ENCODE peak calls at places on chromosomes 7 and 10, in nine cellular contexts. C, U, M, N, D, E, G, W and F are unnamed samples.

GRCh38 chr10:34194259-34194658 is 620.8 kb downstream of the PARD3 start:
- DNase-seq in M (no peak), G (no peak), W (peak; percentile 71), C (peak; percentile 91), U (peak; percentile 45), E (no peak), N (no peak), D (peak; percentile 88), F (no peak)

GRCh38 chr10:88528791-88529190 is 54.3 kb downstream of the RNLS start:
- DNase-seq in C (no peak), E (no peak), W (peak; percentile 48), M (no peak), N (no peak), G (no peak), U (no peak), D (no peak), F (no peak)

GRCh38 chr10:80441831-80442230 is 12.3 kb upstream of the TSPAN14 start:
- DNase-seq in W (no peak), C (no peak), E (no peak), N (no peak), U (no peak), M (no peak), D (no peak), G (no peak), F (no peak)

GRCh38 chr10:7301039-7301768 is 109.6 kb downstream of the SFMBT2 start:
- DNase-seq in U (no peak), W (no peak), E (no peak), M (peak; percentile 11), N (no peak), C (peak; percentile 38), D (no peak), G (no peak), F (peak; percentile 80)

GRCh38 chr7:21370283-21370982 is 57.5 kb upstream of the SP4 start:
- DNase-seq in M (no peak), E (no peak), N (no peak), C (no peak), G (no peak), D (no peak), U (no peak), W (no peak), F (peak; percentile 28)

GRCh38 chr7:138738551-138739335 is 37.6 kb upstream of the SVOPL start:
- DNase-seq in N (peak; percentile 78), W (peak; percentile 64), G (peak; percentile 91), E (peak; percentile 75), C (peak; percentile 90), U (peak; percentile 82), M (peak; percentile 88), D (peak; percentile 84), F (peak; percentile 91)

GRCh38 chr10:91556691-91557529 is 76.0 kb downstream of the PPP1R3C start:
- DNase-seq in E (no peak), D (no peak), C (peak; percentile 34), M (no peak), G (no peak), N (no peak), U (peak; percentile 26), W (no peak), F (no peak)

GRCh38 chr7:93921607-93922446 is at the start of gene GNG11:
- DNase-seq in W (peak; percentile 67), D (peak; percentile 66), N (no peak), G (peak; percentile 31), E (peak; percentile 10), M (peak; percentile 65), C (peak; percentile 74), U (peak; percentile 90), F (peak; percentile 77)

GRCh38 chr10:30788307-30788706 is 158.8 kb upstream of the LYZL2 start:
- DNase-seq in N (no peak), G (peak; percentile 30), U (peak; percentile 70), E (no peak), W (peak; percentile 41), C (peak; percentile 40), D (peak; percentile 70), M (peak; percentile 5), F (no peak)

GRCh38 chr7:157441023-157441399 is 104.2 kb downstream of the DNAJB6 start:
- DNase-seq in M (no peak), G (no peak), D (no peak), W (no peak), E (no peak), C (no peak), U (no peak), N (no peak), F (no peak)

GRCh38 chr10:84424731-84425165 is 96.4 kb downstream of the CCSER2 start:
- DNase-seq in E (no peak), G (peak; percentile 36), U (peak; percentile 96), M (peak; percentile 89), D (peak; percentile 98), N (peak; percentile 36), W (peak; percentile 98), C (peak; percentile 97), F (peak; percentile 43)

GRCh38 chr7:120110169-120110568 is 162.8 kb upstream of the KCND2 start:
- DNase-seq in G (no peak), U (no peak), W (no peak), C (no peak), N (no peak), E (no peak), M (peak; percentile 5), D (no peak), F (peak; percentile 74)

GRCh38 chr10:13699216-13699615 is 112.5 kb downstream of the PRPF18 start:
- DNase-seq in C (no peak), D (no peak), N (no peak), W (no peak), M (no peak), G (no peak), E (no peak), U (no peak), F (no peak)

GRCh38 chr7:95357623-95358022 is 33.3 kb upstream of the PON1 start:
- DNase-seq in W (no peak), G (no peak), D (no peak), N (no peak), E (no peak), U (peak; percentile 5), C (peak; percentile 5), M (peak; percentile 22), F (no peak)

GRCh38 chr10:61633665-61634064 is 29.1 kb upstream of the CABCOCO1 start:
- DNase-seq in N (no peak), D (peak; percentile 68), U (peak; percentile 56), C (peak; percentile 75), W (peak; percentile 63), E (no peak), M (peak; percentile 52), G (no peak), F (no peak)

GRCh38 chr7:72805526-72806494 is 22.2 kb downstream of the TYW1B start:
- DNase-seq in D (peak; percentile 82), N (no peak), M (peak; percentile 2), E (no peak), G (no peak), U (peak; percentile 86), W (peak; percentile 89), C (peak; percentile 33), F (no peak)

GRCh38 chr10:80137031-80137712 is 4.6 kb downstream of the PLAC9 start:
- DNase-seq in C (peak; percentile 86), E (no peak), W (no peak), N (no peak), M (no peak), D (peak; percentile 67), U (peak; percentile 89), G (no peak), F (no peak)

GRCh38 chr7:37376386-37376785 is 72.3 kb downstream of the ELMO1 start:
- DNase-seq in E (no peak), G (no peak), N (no peak), W (no peak), D (no peak), U (no peak), M (no peak), C (no peak), F (no peak)

GRCh38 chr7:143216151-143216550 is 5.7 kb upstream of the TAS2R40 start:
- DNase-seq in G (no peak), C (no peak), E (no peak), U (peak; percentile 84), M (peak; percentile 40), N (no peak), W (peak; percentile 78), D (peak; percentile 68), F (no peak)

GRCh38 chr7:155071916-155072315 is 1.8 kb downstream of the HTR5A start:
- DNase-seq in U (no peak), N (no peak), D (no peak), G (no peak), W (no peak), C (no peak), E (no peak), M (no peak), F (no peak)
- H3K27me3 ChIP-seq in U (no peaks in the 10 kb centered on the region), N (peaks cover 27% of the 10 kb centered on the region), D (no peaks in the 10 kb centered on the region), G (no peaks in the 10 kb centered on the region), W (peaks cover 2% of the 10 kb centered on the region), C (no peaks in the 10 kb centered on the region), E (peaks cover 12% of the 10 kb centered on the region), M (peaks cover 27% of the 10 kb centered on the region), F (peaks cover 20% of the 10 kb centered on the region)

DNA sequence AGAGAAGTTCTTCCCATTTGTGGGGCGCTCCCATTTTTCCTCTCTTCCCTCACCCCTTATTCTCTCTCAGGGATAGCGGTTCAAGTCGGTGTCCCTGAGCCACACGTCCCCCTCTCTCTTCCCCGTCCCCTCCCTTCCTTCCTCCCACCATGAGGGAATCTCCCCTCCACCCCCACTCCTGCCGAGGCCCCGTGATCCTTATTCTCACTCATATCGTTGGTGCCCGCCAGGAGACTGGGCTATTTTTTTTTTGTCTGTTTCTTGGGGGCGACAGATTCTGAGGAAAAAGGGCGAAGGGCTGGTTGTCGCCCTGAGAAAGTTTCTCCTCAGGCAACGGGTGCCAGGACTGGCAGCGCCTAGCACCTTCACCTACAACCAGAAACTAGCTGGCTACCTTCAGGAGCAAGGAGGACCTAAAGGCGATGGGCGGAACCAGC is 723 bp downstream of the ZCWPW1 start:
- DNase-seq in U (no peak), W (no peak), G (no peak), E (no peak), M (no peak), C (no peak), D (no peak), N (no peak), F (no peak)
- H3K27ac ChIP-seq in U (peak overlapping the region; percentile 100), W (peak overlapping the region; percentile 98), G (no peak overlapping the region), E (no peak overlapping the region), M (no peak overlapping the region), C (peak overlapping the region; percentile 100), D (peak overlapping the region; percentile 5), N (peak overlapping the region; percentile 99), F (no peak overlapping the region)

DNA sequence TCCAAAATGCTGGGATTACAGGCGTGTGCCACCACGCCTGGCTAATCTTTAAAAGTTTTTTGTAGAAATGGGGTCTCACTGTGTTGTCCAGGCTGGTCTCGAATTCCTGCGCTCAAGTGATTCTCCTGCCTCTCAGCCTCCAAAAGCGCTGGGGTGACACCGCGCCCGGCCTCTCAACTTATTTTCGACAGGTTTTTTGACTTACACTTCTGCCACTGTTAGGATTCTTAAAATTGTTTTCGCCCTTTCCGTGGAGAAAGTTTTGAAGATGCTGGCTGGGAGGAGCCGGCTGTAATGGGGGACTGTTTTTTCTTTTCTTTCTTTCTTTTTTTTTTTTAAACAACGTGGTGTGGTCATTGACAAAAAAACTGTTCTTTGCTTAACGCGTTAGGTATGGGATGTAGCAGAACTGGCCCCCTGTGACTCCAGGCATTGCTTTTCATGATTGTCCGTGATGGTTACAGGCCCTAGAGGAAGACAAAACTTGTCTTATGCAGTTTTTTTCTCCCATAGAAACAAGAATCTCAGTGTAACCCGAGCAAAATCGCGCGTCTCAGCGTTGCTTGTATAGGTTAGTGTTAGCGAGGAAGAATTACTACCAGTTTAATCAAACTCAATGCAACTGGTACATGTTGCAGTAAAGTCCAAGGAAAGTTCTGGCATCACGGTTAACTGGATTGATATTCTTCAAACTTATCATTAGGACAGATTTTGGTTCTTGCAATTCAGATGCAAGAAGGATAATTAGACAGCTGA is 72.2 kb downstream of the DAGLB start:
- DNase-seq in C (peak; percentile 52), U (peak; percentile 67), E (no peak), N (no peak), D (peak; percentile 49), M (peak; percentile 25), W (peak; percentile 36), G (no peak), F (peak; percentile 43)
- H4K20me1 ChIP-seq in C (peaks cover 8% of the 10 kb centered on the region), U (peaks cover 28% of the 10 kb centered on the region), E (peaks cover 13% of the 10 kb centered on the region), N (peaks cover 16% of the 10 kb centered on the region), D (peaks cover 57% of the 10 kb centered on the region), M (peaks cover 39% of the 10 kb centered on the region), W (peaks cover 57% of the 10 kb centered on the region), G (peaks cover 18% of the 10 kb centered on the region), F (peaks cover 43% of the 10 kb centered on the region)

GRCh38 chr7:50212666-50213621 is 91.6 kb upstream of the IKZF1 start:
- DNase-seq in M (no peak), C (no peak), G (no peak), E (no peak), D (no peak), U (no peak), W (no peak), N (no peak), F (no peak)
- H3K27me3 ChIP-seq in M (peaks cover 64% of the 10 kb centered on the region), C (no peaks in the 10 kb centered on the region), G (no peaks in the 10 kb centered on the region), E (no peaks in the 10 kb centered on the region), D (no peaks in the 10 kb centered on the region), U (no peaks in the 10 kb centered on the region), W (no peaks in the 10 kb centered on the region), N (no peaks in the 10 kb centered on the region), F (no peaks in the 10 kb centered on the region)